ENCODE peak calls at places on chromosomes 3 and 15, in seven cellular contexts. N, Z, Q, R, Y, E and W are unnamed samples.

GRCh38 chr3:50342818-50343633 is 2.4 kb upstream of the RASSF1 start:
- DNase-seq in R (no peak), Y (no peak), Z (no peak), E (no peak), Q (no peak), N (no peak), W (no peak)

GRCh38 chr15:74228723-74229081 is 7.4 kb upstream of the CCDC33 start:
- DNase-seq in E (peak; percentile 87), Y (no peak), R (no peak), Z (no peak), Q (no peak), N (no peak), W (no peak)

GRCh38 chr3:129003578-129004112 is 2.5 kb downstream of the EFCC1 start:
- DNase-seq in Q (peak; percentile 65), N (no peak), E (peak; percentile 80), Y (no peak), R (no peak), Z (peak; percentile 23), W (no peak)

GRCh38 chr3:185200639-185201038 is 47.8 kb upstream of the C3orf70 start:
- DNase-seq in Y (no peak), Q (no peak), N (peak; percentile 16), Z (no peak), R (no peak), E (no peak), W (no peak)

GRCh38 chr15:100281096-100281917 is 60.5 kb downstream of the ADAMTS17 start:
- DNase-seq in R (no peak), Y (no peak), N (no peak), E (no peak), Q (no peak), Z (no peak), W (no peak)

GRCh38 chr3:53890726-53891499 is 746 bp downstream of the SELENOK start:
- DNase-seq in E (peak; percentile 47), N (peak; percentile 60), R (no peak), Z (peak; percentile 44), Q (peak; percentile 41), Y (no peak), W (no peak)

GRCh38 chr3:71579934-71580318 is 3.6 kb downstream of the FOXP1 start:
- DNase-seq in Z (peak; percentile 94), Y (no peak), Q (no peak), N (peak; percentile 46), R (no peak), E (no peak), W (peak; percentile 15)

GRCh38 chr3:139935866-139936817 is 1.2 kb downstream of the CLSTN2 start:
- DNase-seq in N (no peak), R (no peak), Q (no peak), Z (no peak), E (peak; percentile 70), Y (no peak), W (no peak)

GRCh38 chr3:52046186-52046913 is 10.0 kb downstream of the DUSP7 start:
- DNase-seq in Q (peak; percentile 67), Y (no peak), Z (no peak), E (peak; percentile 58), N (no peak), R (no peak), W (no peak)

GRCh38 chr3:54862526-54862925 is 65.3 kb downstream of the LRTM1 start:
- DNase-seq in Q (no peak), N (no peak), R (no peak), Z (no peak), E (no peak), Y (no peak), W (no peak)

GRCh38 chr3:183699238-183699947 is 1.8 kb downstream of the YEATS2 start:
- DNase-seq in Y (no peak), Z (no peak), R (no peak), E (no peak), Q (no peak), N (peak; percentile 23), W (no peak)

GRCh38 chr3:151969026-151969658 is 95.7 kb downstream of the SUCNR1 start:
- DNase-seq in E (no peak), Z (no peak), N (no peak), Y (no peak), R (no peak), Q (no peak), W (peak; percentile 35)

GRCh38 chr3:116920836-116921596 is 211.4 kb downstream of the TUSC7 start:
- DNase-seq in N (no peak), Z (no peak), E (no peak), Q (no peak), Y (no peak), R (no peak), W (no peak)

GRCh38 chr15:83077487-83078230 is 10.6 kb upstream of the BTBD1 start:
- DNase-seq in N (no peak), Z (no peak), E (no peak), Y (no peak), R (no peak), Q (no peak), W (no peak)

GRCh38 chr3:4888913-4889846 is 90.1 kb upstream of the BHLHE40 start:
- DNase-seq in Y (peak; percentile 71), Q (no peak), E (peak; percentile 33), R (no peak), N (no peak), Z (no peak), W (no peak)

GRCh38 chr3:128369881-128370642 is 96.6 kb downstream of the DNAJB8 start:
- DNase-seq in Y (no peak), R (no peak), N (no peak), Z (no peak), E (no peak), Q (no peak), W (no peak)

GRCh38 chr15:68794869-68795268 is 25.8 kb downstream of the ANP32A start:
- DNase-seq in Z (peak; percentile 20), Y (no peak), Q (no peak), R (no peak), N (no peak), E (no peak), W (no peak)
- H3K36me3 ChIP-seq in Z (peaks cover 59% of the 10 kb centered on the region), Y (peaks cover 9% of the 10 kb centered on the region), Q (no peaks in the 10 kb centered on the region), R (no peaks in the 10 kb centered on the region), N (peaks cover 72% of the 10 kb centered on the region), E (peaks cover 6% of the 10 kb centered on the region), W (peaks cover 24% of the 10 kb centered on the region)

DNA sequence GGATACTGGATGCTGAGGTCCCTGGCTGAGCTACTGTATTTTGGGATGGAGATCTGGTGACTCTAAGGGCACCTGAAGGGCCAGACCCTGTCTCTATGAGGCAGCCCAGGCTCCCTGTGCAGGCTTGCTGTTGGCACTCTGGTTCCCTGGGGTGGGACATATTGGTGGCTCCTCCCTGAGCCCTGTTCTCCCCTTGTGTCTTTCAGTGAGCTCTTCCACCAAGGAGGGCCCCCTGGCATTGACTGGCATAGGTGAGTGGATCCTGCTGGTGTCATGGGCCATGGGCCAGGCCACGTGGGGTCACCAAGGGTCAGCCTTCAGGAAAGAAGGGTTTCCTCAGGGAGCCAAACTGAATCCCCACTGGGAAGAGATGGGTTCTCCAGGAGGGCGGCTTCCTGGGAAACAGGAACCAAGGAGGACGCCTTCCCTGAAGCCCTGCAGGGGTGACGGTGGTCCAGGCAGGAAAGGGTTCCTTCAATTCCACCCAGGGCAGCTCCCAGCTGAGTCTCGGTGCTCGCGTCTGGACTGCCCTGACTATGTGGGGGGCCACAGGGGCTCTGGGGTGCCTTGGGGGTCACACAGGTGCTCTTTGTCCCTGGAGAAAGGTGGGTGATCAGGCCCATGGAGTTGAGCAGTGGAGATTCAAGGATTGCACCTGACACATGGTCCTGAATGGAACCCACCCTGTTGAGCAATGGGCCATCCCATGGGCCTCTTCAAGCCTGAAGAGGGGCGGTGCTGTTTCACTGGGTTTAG is 220.4 kb downstream of the SNRPN start:
- DNase-seq in Z (no peak), Y (no peak), R (no peak), N (no peak), E (peak; percentile 2), Q (no peak), W (no peak)
- H3K9me3 ChIP-seq in Z (peaks cover 99% of the 10 kb centered on the region), Y (no peaks in the 10 kb centered on the region), R (peaks cover 90% of the 10 kb centered on the region), N (no peaks in the 10 kb centered on the region), E (no peaks in the 10 kb centered on the region), Q (peaks cover 30% of the 10 kb centered on the region), W (peaks cover 37% of the 10 kb centered on the region)

GRCh38 chr3:187327827-187328226 is 36.3 kb upstream of the MASP1 start:
- DNase-seq in E (no peak), R (no peak), N (no peak), Y (no peak), Q (no peak), Z (no peak), W (no peak)
- TF ChIP-seq YY1 in E (no peak), R (no peak), N (no peak), Y (no peak), Q (no peak), Z (no peak), W (no peak)

DNA sequence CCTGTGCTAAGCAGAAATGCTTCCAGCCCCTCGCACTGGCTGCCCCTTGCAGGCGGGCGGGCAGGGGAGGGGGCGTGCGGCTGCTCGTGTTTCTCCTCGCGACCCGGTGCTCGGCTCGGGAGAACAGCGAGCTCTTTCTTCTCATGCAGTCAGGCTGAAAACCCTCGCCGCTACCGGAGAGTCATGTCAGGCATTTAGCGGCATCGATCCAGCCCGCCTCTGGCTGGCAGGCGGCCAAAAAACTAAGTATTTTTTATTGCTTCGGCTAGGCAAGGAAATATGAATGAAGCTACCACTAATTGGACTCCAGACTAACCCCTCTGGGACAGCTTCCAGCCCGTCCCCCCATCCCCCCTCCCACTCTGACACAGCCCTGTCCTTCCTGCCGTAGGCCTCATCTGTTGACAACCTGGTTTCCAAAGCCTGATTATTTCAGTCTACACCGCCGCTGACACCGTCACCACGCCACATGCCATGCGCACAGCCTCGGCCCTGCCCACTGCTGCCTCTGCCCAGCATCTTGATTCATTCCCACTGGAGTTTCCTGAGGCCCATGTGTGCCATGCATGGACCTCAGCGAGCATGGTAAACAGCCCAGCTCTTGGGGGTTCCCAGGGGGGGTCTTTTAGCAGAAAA is 35.3 kb downstream of the TLE3 start:
- DNase-seq in Z (no peak), R (no peak), E (peak; percentile 91), Y (no peak), Q (no peak), N (no peak), W (no peak)
- H3K36me3 ChIP-seq in Z (peaks cover 97% of the 10 kb centered on the region), R (peaks cover 50% of the 10 kb centered on the region), E (peaks cover 55% of the 10 kb centered on the region), Y (peaks cover 48% of the 10 kb centered on the region), Q (peaks cover 31% of the 10 kb centered on the region), N (peaks cover 99% of the 10 kb centered on the region), W (peaks cover 100% of the 10 kb centered on the region)